ENCODE peak calls at places on chromosomes 1 and 21, in five cellular contexts. D is astrocyte of the cerebellum; Q is iPS-NIHi11; T is activated T-helper 1 cell treated with anti-CD3 and anti-CD28 coated beads, Interleukin-2, amount 50 U/mL, for 16 hours; U is ecto neural progenitor cell. H is an unnamed sample.
A peak's percentile ranks its signal among the peaks of the same experiment; 100 is the strongest.

GRCh38 chr1:36128905-36129206 is 3.8 kb upstream of the COL8A2 start:
- DNase-seq in D (no peak), Q (no peak), T (no peak), U (no peak), H (no peak)

GRCh38 chr1:94863919-94864318 is 43.8 kb downstream of the SLC44A3 start:
- DNase-seq in D (peak; percentile 75), Q (no peak), T (no peak), U (no peak), H (no peak)

GRCh38 chr1:10299174-10299573 is 88.8 kb downstream of the KIF1B start:
- DNase-seq in D (no peak), Q (no peak), T (no peak), U (no peak), H (peak; percentile 44)

GRCh38 chr1:246309247-246309884 is 197.7 kb downstream of the SMYD3 start:
- DNase-seq in D (no peak), Q (no peak), T (no peak), U (no peak), H (no peak)

GRCh38 chr1:39333296-39333695 is 128.8 kb downstream of the MACF1 start:
- DNase-seq in D (no peak), Q (no peak), T (no peak), U (no peak), H (no peak)

GRCh38 chr1:109636201-109636952 is 16.7 kb downstream of the AMPD2 start:
- DNase-seq in D (no peak), Q (peak; percentile 46), T (no peak), U (peak; percentile 47), H (no peak)

GRCh38 chr1:53069265-53069662 is 7.3 kb downstream of the PODN start:
- DNase-seq in D (no peak), Q (no peak), T (no peak), U (no peak), H (no peak)

GRCh38 chr1:11684070-11684469 is 3.1 kb upstream of the MAD2L2 start:
- DNase-seq in D (no peak), Q (no peak), T (no peak), U (no peak), H (no peak)

GRCh38 chr1:43912607-43913006 is 21.0 kb upstream of the ARTN start:
- DNase-seq in D (peak; percentile 60), Q (peak; percentile 64), T (no peak), U (no peak), H (no peak)

GRCh38 chr21:46347791-46348381 is 23.9 kb downstream of the PCNT start:
- DNase-seq in D (no peak), Q (no peak), T (no peak), U (no peak), H (no peak)

GRCh38 chr1:153906396-153906795 is 16.4 kb downstream of the GATAD2B start:
- DNase-seq in D (no peak), Q (no peak), T (no peak), U (no peak), H (no peak)

GRCh38 chr1:17188889-17189631 is 15.9 kb upstream of the PADI1 start:
- DNase-seq in D (no peak), Q (no peak), T (no peak), U (peak; percentile 6), H (no peak)

GRCh38 chr1:181635108-181635507 is 151.8 kb downstream of the CACNA1E start:
- DNase-seq in D (no peak), Q (no peak), T (no peak), U (no peak), H (no peak)

GRCh38 chr1:176501596-176501995 is 38.6 kb downstream of the PAPPA2 start:
- DNase-seq in D (no peak), Q (no peak), T (no peak), U (no peak), H (no peak)

GRCh38 chr1:15076807-15077206 is 76.7 kb upstream of the TMEM51 start:
- DNase-seq in D (no peak), Q (no peak), T (no peak), U (no peak), H (no peak)

GRCh38 chr1:223716302-223716862 is 4.0 kb downstream of the CAPN2 start:
- DNase-seq in D (no peak), Q (no peak), T (peak; percentile 26), U (no peak), H (peak; percentile 86)

GRCh38 chr1:229147086-229147485 is 123.8 kb upstream of the RAB4A start:
- DNase-seq in D (no peak), Q (no peak), T (no peak), U (no peak), H (no peak)

GRCh38 chr1:107649023-107649422 is 316.0 kb downstream of the VAV3 start:
- DNase-seq in D (no peak), Q (no peak), T (no peak), U (no peak), H (no peak)

GRCh38 chr1:36327421-36328087 is 4.1 kb upstream of the EVA1B start:
- DNase-seq in D (no peak), Q (no peak), T (no peak), U (no peak), H (no peak)

GRCh38 chr1:47216278-47217059 is 15.6 kb downstream of the TAL1 start:
- DNase-seq in D (no peak), Q (no peak), T (no peak), U (no peak), H (no peak)

GRCh38 chr21:38843806-38844479 is 38.2 kb downstream of the ETS2 start:
- DNase-seq in D (peak; percentile 47), Q (no peak), T (no peak), U (no peak), H (no peak)

GRCh38 chr1:204975568-204976235 is 67.3 kb upstream of the CNTN2 start:
- DNase-seq in D (peak; percentile 12), Q (peak; percentile 92), T (no peak), U (peak; percentile 83), H (peak; percentile 46)

GRCh38 chr1:79437540-79437939 is 431.0 kb upstream of the ADGRL4 start:
- DNase-seq in D (no peak), Q (no peak), T (no peak), U (no peak), H (no peak)

GRCh38 chr1:9852410-9853301 is 28.9 kb upstream of the CLSTN1 start:
- DNase-seq in D (peak; percentile 74), Q (no peak), T (no peak), U (no peak), H (no peak)

GRCh38 chr1:154794608-154795007 is 75.5 kb downstream of the KCNN3 start:
- DNase-seq in D (no peak), Q (no peak), T (no peak), U (no peak), H (no peak)

GRCh38 chr1:228410015-228410414 is 3.4 kb upstream of the TRIM11 start:
- DNase-seq in D (no peak), Q (no peak), T (no peak), U (no peak), H (no peak)

GRCh38 chr1:228793032-228793431 is 57.8 kb downstream of the RHOU start:
- DNase-seq in D (no peak), Q (no peak), T (no peak), U (no peak), H (no peak)

H was measured in GM12865.